ENCODE peak calls at places on chromosomes 16 and 17, in four cellular contexts. One of them, this sample, is unnamed. For H3K4me1 and H3K27me3, the result is how much of the 10 kb centered on the place peaks cover.

GRCh38 chr16:617855-618254 is 12.9 kb upstream of the WFIKKN1 start:
- DNase-seq in naive thymus-derived CD4-positive, alpha-beta T cell: no peak
- DNase-seq in CD8-positive, alpha-beta T cell: no peak
- DNase-seq in H9: no peak
- DNase-seq in this sample: no peak

GRCh38 chr17:40560592-40561293 is 4.5 kb downstream of the CCR7 start:
- DNase-seq in H9: no peak
- DNase-seq in naive thymus-derived CD4-positive, alpha-beta T cell: peak
- DNase-seq in CD8-positive, alpha-beta T cell: peak
- DNase-seq in this sample: peak

GRCh38 chr16:18983565-18984424 is at the start of gene TMC7:
- DNase-seq in H9: peak
- DNase-seq in naive thymus-derived CD4-positive, alpha-beta T cell: no peak
- DNase-seq in CD8-positive, alpha-beta T cell: peak
- DNase-seq in this sample: no peak

GRCh38 chr16:83978401-83978904 is 10.4 kb downstream of the NECAB2 start:
- DNase-seq in CD8-positive, alpha-beta T cell: no peak
- DNase-seq in H9: no peak
- DNase-seq in naive thymus-derived CD4-positive, alpha-beta T cell: no peak
- DNase-seq in this sample: no peak

GRCh38 chr17:64625541-64625940 is 36.6 kb downstream of the SMURF2 start:
- DNase-seq in CD8-positive, alpha-beta T cell: no peak
- DNase-seq in naive thymus-derived CD4-positive, alpha-beta T cell: no peak
- DNase-seq in H9: no peak
- DNase-seq in this sample: no peak

GRCh38 chr17:50027639-50028206 is 28.2 kb upstream of the ITGA3 start:
- DNase-seq in CD8-positive, alpha-beta T cell: no peak
- DNase-seq in naive thymus-derived CD4-positive, alpha-beta T cell: no peak
- DNase-seq in H9: peak
- DNase-seq in this sample: no peak

GRCh38 chr16:4208529-4208835 is 33.4 kb downstream of the SRL start:
- DNase-seq in H9: no peak
- DNase-seq in CD8-positive, alpha-beta T cell: no peak
- DNase-seq in naive thymus-derived CD4-positive, alpha-beta T cell: no peak
- DNase-seq in this sample: no peak

GRCh38 chr16:84186685-84187437 is at the start of gene TAF1C:
- DNase-seq in H9: peak
- DNase-seq in CD8-positive, alpha-beta T cell: peak
- DNase-seq in naive thymus-derived CD4-positive, alpha-beta T cell: peak
- DNase-seq in this sample: peak

GRCh38 chr16:85582177-85582888 is 30.8 kb upstream of the GSE1 start:
- DNase-seq in naive thymus-derived CD4-positive, alpha-beta T cell: no peak
- DNase-seq in CD8-positive, alpha-beta T cell: no peak
- DNase-seq in H9: no peak
- DNase-seq in this sample: no peak

GRCh38 chr16:81697321-81697885 is 81.7 kb upstream of the PLCG2 start:
- DNase-seq in H9: peak
- DNase-seq in naive thymus-derived CD4-positive, alpha-beta T cell: no peak
- DNase-seq in CD8-positive, alpha-beta T cell: peak
- DNase-seq in this sample: peak

GRCh38 chr16:70453117-70453890 is 1.1 kb upstream of the FCSK start:
- DNase-seq in CD8-positive, alpha-beta T cell: no peak
- DNase-seq in naive thymus-derived CD4-positive, alpha-beta T cell: no peak
- DNase-seq in H9: no peak
- DNase-seq in this sample: no peak

GRCh38 chr16:70457446-70457845 is 3.1 kb downstream of the FCSK start:
- DNase-seq in CD8-positive, alpha-beta T cell: no peak
- DNase-seq in H9: no peak
- DNase-seq in naive thymus-derived CD4-positive, alpha-beta T cell: no peak
- DNase-seq in this sample: no peak

GRCh38 chr16:70455910-70456309 is 1.5 kb downstream of the FCSK start:
- DNase-seq in CD8-positive, alpha-beta T cell: no peak
- DNase-seq in H9: no peak
- DNase-seq in naive thymus-derived CD4-positive, alpha-beta T cell: no peak
- DNase-seq in this sample: no peak

GRCh38 chr16:70453891-70454220 is 539 bp upstream of the FCSK start:
- DNase-seq in H9: no peak
- DNase-seq in naive thymus-derived CD4-positive, alpha-beta T cell: no peak
- DNase-seq in CD8-positive, alpha-beta T cell: no peak
- DNase-seq in this sample: no peak

GRCh38 chr16:70454221-70455034 is at the start of gene FCSK:
- DNase-seq in naive thymus-derived CD4-positive, alpha-beta T cell: peak
- DNase-seq in H9: peak
- DNase-seq in CD8-positive, alpha-beta T cell: peak
- DNase-seq in this sample: peak
- H3K27ac ChIP-seq in naive thymus-derived CD4-positive, alpha-beta T cell: peak
- H3K27ac ChIP-seq in H9: no peak
- H3K27ac ChIP-seq in CD8-positive, alpha-beta T cell: peak
- H3K27ac ChIP-seq in this sample: peak

GRCh38 chr17:44602390-44602789 is 45.1 kb downstream of the FZD2 start:
- DNase-seq in H9: no peak
- DNase-seq in CD8-positive, alpha-beta T cell: no peak
- DNase-seq in naive thymus-derived CD4-positive, alpha-beta T cell: no peak
- DNase-seq in this sample: no peak

GRCh38 chr17:44606658-44607057 is 49.4 kb downstream of the FZD2 start:
- DNase-seq in naive thymus-derived CD4-positive, alpha-beta T cell: no peak
- DNase-seq in CD8-positive, alpha-beta T cell: no peak
- DNase-seq in H9: no peak
- DNase-seq in this sample: no peak

GRCh38 chr17:44602970-44603369 is 45.7 kb downstream of the FZD2 start:
- DNase-seq in CD8-positive, alpha-beta T cell: no peak
- DNase-seq in naive thymus-derived CD4-positive, alpha-beta T cell: no peak
- DNase-seq in H9: no peak
- DNase-seq in this sample: no peak

GRCh38 chr17:44605116-44605505 is 47.8 kb downstream of the FZD2 start:
- DNase-seq in CD8-positive, alpha-beta T cell: no peak
- DNase-seq in naive thymus-derived CD4-positive, alpha-beta T cell: no peak
- DNase-seq in H9: no peak
- DNase-seq in this sample: no peak

DNA sequence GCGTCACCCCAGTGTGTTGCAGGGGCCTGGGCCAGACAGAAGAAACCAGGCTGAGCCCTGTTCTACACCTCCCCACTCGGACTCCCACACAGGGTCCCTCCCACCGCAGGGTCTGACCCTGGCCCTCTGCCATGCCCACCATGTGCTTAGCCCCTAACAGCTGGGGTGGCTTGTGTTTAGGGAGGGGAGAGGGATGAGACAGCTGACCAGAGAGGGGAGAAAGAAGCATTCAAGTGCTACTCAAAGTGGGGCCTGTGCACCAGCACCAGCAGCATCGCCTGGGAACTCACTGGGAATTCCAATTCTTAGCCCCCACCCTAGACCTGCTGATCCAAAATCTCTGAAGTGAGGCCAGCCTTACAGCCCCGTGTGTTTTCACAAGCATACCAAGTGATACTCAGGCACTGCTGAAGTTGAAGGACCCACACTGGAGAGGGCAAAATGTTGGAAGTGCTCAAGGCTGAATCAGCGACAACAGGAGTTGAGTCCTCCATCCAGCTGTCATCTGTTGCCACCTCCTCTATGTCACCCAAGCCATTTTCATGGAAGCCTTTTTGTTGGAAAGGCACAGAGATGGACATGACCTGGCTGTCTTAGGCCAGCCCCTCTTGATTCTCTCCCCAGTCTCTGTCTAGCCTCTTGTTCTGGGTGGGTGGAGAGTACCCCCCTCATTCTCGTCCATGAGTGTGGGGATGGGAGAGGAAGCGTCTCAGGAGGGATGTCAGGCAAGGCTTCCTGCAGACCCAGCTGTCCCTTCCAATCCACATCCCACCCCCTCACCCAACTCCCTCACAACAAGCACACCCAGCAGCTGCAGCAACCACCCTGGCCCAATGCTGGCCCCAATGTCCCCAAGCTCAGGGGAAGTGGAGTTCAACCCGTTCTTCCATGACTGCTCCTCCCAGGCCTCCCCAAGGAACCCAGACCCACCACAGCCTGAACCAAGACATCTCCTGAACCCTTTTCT is 47.1 kb downstream of the FZD2 start:
- DNase-seq in naive thymus-derived CD4-positive, alpha-beta T cell: no peak
- DNase-seq in H9: no peak
- DNase-seq in CD8-positive, alpha-beta T cell: no peak
- DNase-seq in this sample: no peak
- H3K4me1 ChIP-seq in naive thymus-derived CD4-positive, alpha-beta T cell: under half
- H3K4me1 ChIP-seq in H9: under half
- H3K4me1 ChIP-seq in CD8-positive, alpha-beta T cell: under half
- H3K4me1 ChIP-seq in this sample: under half

GRCh38 chr17:66782866-66783265 is 52.1 kb upstream of the CACNG5 start:
- DNase-seq in naive thymus-derived CD4-positive, alpha-beta T cell: no peak
- DNase-seq in CD8-positive, alpha-beta T cell: no peak
- DNase-seq in H9: peak
- DNase-seq in this sample: no peak
- H3K27me3 ChIP-seq in naive thymus-derived CD4-positive, alpha-beta T cell: under half
- H3K27me3 ChIP-seq in CD8-positive, alpha-beta T cell: under half
- H3K27me3 ChIP-seq in H9: under half
- H3K27me3 ChIP-seq in this sample: under half

GRCh38 chr17:57480438-57481196 is 224.3 kb downstream of the MSI2 start:
- DNase-seq in naive thymus-derived CD4-positive, alpha-beta T cell: no peak
- DNase-seq in H9: no peak
- DNase-seq in CD8-positive, alpha-beta T cell: no peak
- DNase-seq in this sample: no peak
- H3K27ac ChIP-seq in naive thymus-derived CD4-positive, alpha-beta T cell: no peak
- H3K27ac ChIP-seq in H9: no peak
- H3K27ac ChIP-seq in CD8-positive, alpha-beta T cell: no peak
- H3K27ac ChIP-seq in this sample: no peak

DNA sequence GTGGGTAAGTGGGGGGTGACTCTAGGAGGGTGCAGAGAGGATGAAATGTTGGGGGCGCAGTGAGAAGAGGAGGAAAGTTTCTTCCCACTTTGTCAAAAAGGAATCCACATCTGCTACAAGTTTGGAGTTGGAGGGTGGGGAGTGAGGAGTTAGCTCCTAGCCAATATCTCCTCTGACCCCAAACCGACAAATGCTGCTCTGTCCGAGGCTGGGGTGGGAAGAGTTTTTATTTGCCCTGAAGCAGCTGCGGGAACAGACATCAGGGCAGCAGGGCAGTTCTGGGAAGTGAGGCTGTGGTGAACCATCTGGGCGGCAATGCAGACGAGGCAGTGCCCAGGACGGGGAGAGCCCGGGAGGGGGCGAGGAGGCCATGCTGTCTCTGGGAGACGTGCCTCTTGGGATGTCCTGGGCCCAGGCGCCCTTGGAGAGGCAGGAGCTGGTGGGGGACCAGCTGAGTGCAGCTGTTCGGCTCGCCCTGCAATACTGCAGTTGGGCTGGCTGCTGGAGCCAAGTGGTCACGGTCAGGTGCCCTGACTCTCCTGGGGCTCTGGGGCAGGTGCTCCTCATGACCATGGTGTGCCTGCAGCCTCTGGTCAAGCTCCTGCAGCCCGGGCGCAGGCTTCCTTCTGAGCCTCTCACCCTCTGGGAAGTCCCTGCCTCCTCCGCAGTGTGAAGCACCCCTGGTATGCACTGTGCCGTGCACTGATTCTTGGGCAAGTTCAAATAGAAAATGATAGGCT is 6.4 kb upstream of the SOCS3 start:
- DNase-seq in CD8-positive, alpha-beta T cell: no peak
- DNase-seq in H9: peak
- DNase-seq in naive thymus-derived CD4-positive, alpha-beta T cell: no peak
- DNase-seq in this sample: no peak
- H3K4me1 ChIP-seq in CD8-positive, alpha-beta T cell: under half
- H3K4me1 ChIP-seq in H9: under half
- H3K4me1 ChIP-seq in naive thymus-derived CD4-positive, alpha-beta T cell: under half
- H3K4me1 ChIP-seq in this sample: under half

GRCh38 chr17:61410555-61411089 is 11.0 kb downstream of the TBX2 start:
- DNase-seq in H9: peak
- DNase-seq in naive thymus-derived CD4-positive, alpha-beta T cell: peak
- DNase-seq in CD8-positive, alpha-beta T cell: peak
- DNase-seq in this sample: peak
- H3K27me3 ChIP-seq in H9: half or more
- H3K27me3 ChIP-seq in naive thymus-derived CD4-positive, alpha-beta T cell: under half
- H3K27me3 ChIP-seq in CD8-positive, alpha-beta T cell: under half
- H3K27me3 ChIP-seq in this sample: under half

GRCh38 chr17:78058001-78058400 is 70.6 kb downstream of the TMC6 start:
- DNase-seq in naive thymus-derived CD4-positive, alpha-beta T cell: no peak
- DNase-seq in CD8-positive, alpha-beta T cell: no peak
- DNase-seq in H9: no peak
- DNase-seq in this sample: no peak
- H3K27ac ChIP-seq in naive thymus-derived CD4-positive, alpha-beta T cell: no peak
- H3K27ac ChIP-seq in CD8-positive, alpha-beta T cell: no peak
- H3K27ac ChIP-seq in H9: no peak
- H3K27ac ChIP-seq in this sample: no peak

GRCh38 chr17:47714773-47715396 is 18.2 kb upstream of the TBX21 start:
- DNase-seq in H9: no peak
- DNase-seq in naive thymus-derived CD4-positive, alpha-beta T cell: no peak
- DNase-seq in CD8-positive, alpha-beta T cell: no peak
- DNase-seq in this sample: no peak

GRCh38 chr17:47717261-47717697 is 15.8 kb upstream of the TBX21 start:
- DNase-seq in CD8-positive, alpha-beta T cell: no peak
- DNase-seq in naive thymus-derived CD4-positive, alpha-beta T cell: no peak
- DNase-seq in H9: no peak
- DNase-seq in this sample: no peak

GRCh38 chr17:47716381-47716780 is 16.7 kb upstream of the TBX21 start:
- DNase-seq in naive thymus-derived CD4-positive, alpha-beta T cell: no peak
- DNase-seq in CD8-positive, alpha-beta T cell: no peak
- DNase-seq in H9: no peak
- DNase-seq in this sample: no peak

GRCh38 chr17:47713980-47714689 is 18.9 kb upstream of the TBX21 start:
- DNase-seq in H9: peak
- DNase-seq in naive thymus-derived CD4-positive, alpha-beta T cell: no peak
- DNase-seq in CD8-positive, alpha-beta T cell: no peak
- DNase-seq in this sample: no peak

GRCh38 chr17:47715669-47716325 is 17.2 kb upstream of the TBX21 start:
- DNase-seq in naive thymus-derived CD4-positive, alpha-beta T cell: no peak
- DNase-seq in H9: no peak
- DNase-seq in CD8-positive, alpha-beta T cell: no peak
- DNase-seq in this sample: no peak
- H3K4me1 ChIP-seq in naive thymus-derived CD4-positive, alpha-beta T cell: half or more
- H3K4me1 ChIP-seq in H9: under half
- H3K4me1 ChIP-seq in CD8-positive, alpha-beta T cell: half or more
- H3K4me1 ChIP-seq in this sample: half or more

GRCh38 chr16:71350821-71351557 is 7.5 kb upstream of the CALB2 start:
- DNase-seq in CD8-positive, alpha-beta T cell: no peak
- DNase-seq in H9: peak
- DNase-seq in naive thymus-derived CD4-positive, alpha-beta T cell: no peak
- DNase-seq in this sample: no peak
- H3K27me3 ChIP-seq in CD8-positive, alpha-beta T cell: under half
- H3K27me3 ChIP-seq in H9: under half
- H3K27me3 ChIP-seq in naive thymus-derived CD4-positive, alpha-beta T cell: under half
- H3K27me3 ChIP-seq in this sample: under half

This sample was measured in CD8-positive, alpha-beta memory T cell.